ENCODE peak calls at places on chromosome 1, in four cellular contexts. W is activated CD4-positive, alpha-beta T cell treated with anti-CD3 and anti-CD28 coated beads, Interleukin-2, amount 50 U/mL, for 1 hour; I is effector CD8-positive, alpha-beta T cell; B is AG08395. S is an unnamed sample.
A peak's percentile ranks its signal among the peaks of the same experiment; 100 is the strongest.

GRCh38 chr1:3433076-3433475 is 21.4 kb upstream of the ARHGEF16 start:
- DNase-seq in B (no peak), W (no peak), I (no peak), S (no peak)

GRCh38 chr1:22111115-22111514 is 31.8 kb downstream of the WNT4 start:
- DNase-seq in B (no peak), I (no peak), W (no peak), S (no peak)

GRCh38 chr1:27099154-27099903 is 55.6 kb downstream of the SLC9A1 start:
- DNase-seq in I (no peak), W (no peak), B (peak; percentile 91), S (no peak)

GRCh38 chr1:206075786-206076725 is 23.1 kb downstream of the RHEX start:
- DNase-seq in I (no peak), B (peak; percentile 31), W (no peak), S (no peak)

GRCh38 chr1:115642168-115643072 is 650 bp downstream of the VANGL1 start:
- DNase-seq in B (peak; percentile 46), I (no peak), W (no peak), S (no peak)

GRCh38 chr1:181083842-181084605 is 4.5 kb upstream of the IER5 start:
- DNase-seq in B (no peak), I (peak; percentile 28), W (peak; percentile 54), S (peak; percentile 46)

GRCh38 chr1:47323475-47324105 is 9.6 kb upstream of the STIL start:
- DNase-seq in I (no peak), W (no peak), B (no peak), S (no peak)

GRCh38 chr1:205438213-205439158 is 16.6 kb upstream of the LEMD1 start:
- DNase-seq in I (no peak), B (peak; percentile 89), W (no peak), S (no peak)